ENCODE peak calls at places on chromosomes 5 and 9, in ten cellular contexts. One of them, this sample, is unnamed.

GRCh38 chr5:149445739-149446369 is 66.8 kb upstream of the IL17B start:
- DNase-seq in GM13976: no peak
- DNase-seq in nephron progenitor cell: no peak
- DNase-seq in mammary epithelial cell: peak; percentile 78
- DNase-seq in heart left ventricle: no peak
- DNase-seq in CD4-positive, alpha-beta T cell: no peak
- DNase-seq in dorsolateral prefrontal cortex: no peak
- DNase-seq in GM20000: no peak
- DNase-seq in neural crest cell: no peak
- DNase-seq in A549: peak; percentile 66
- DNase-seq in this sample: no peak

GRCh38 chr5:151886741-151887261 is 37.9 kb downstream of the GLRA1 start:
- DNase-seq in GM13976: no peak
- DNase-seq in nephron progenitor cell: no peak
- DNase-seq in mammary epithelial cell: no peak
- DNase-seq in heart left ventricle: no peak
- DNase-seq in CD4-positive, alpha-beta T cell: no peak
- DNase-seq in dorsolateral prefrontal cortex: no peak
- DNase-seq in GM20000: no peak
- DNase-seq in neural crest cell: no peak
- DNase-seq in A549: no peak
- DNase-seq in this sample: no peak

GRCh38 chr9:108060165-108060564 is 570.6 kb upstream of the KLF4 start:
- DNase-seq in GM13976: no peak
- DNase-seq in nephron progenitor cell: no peak
- DNase-seq in mammary epithelial cell: no peak
- DNase-seq in heart left ventricle: no peak
- DNase-seq in CD4-positive, alpha-beta T cell: no peak
- DNase-seq in dorsolateral prefrontal cortex: no peak
- DNase-seq in GM20000: no peak
- DNase-seq in neural crest cell: no peak
- DNase-seq in A549: no peak
- DNase-seq in this sample: no peak

GRCh38 chr5:6673031-6673430 is 39.8 kb downstream of the SRD5A1 start:
- DNase-seq in GM13976: no peak
- DNase-seq in nephron progenitor cell: no peak
- DNase-seq in mammary epithelial cell: no peak
- DNase-seq in heart left ventricle: no peak
- DNase-seq in CD4-positive, alpha-beta T cell: no peak
- DNase-seq in dorsolateral prefrontal cortex: no peak
- DNase-seq in GM20000: no peak
- DNase-seq in neural crest cell: no peak
- DNase-seq in A549: no peak
- DNase-seq in this sample: no peak

GRCh38 chr5:125465703-125466102 is 719.3 kb upstream of the ZNF608 start:
- DNase-seq in GM13976: no peak
- DNase-seq in nephron progenitor cell: no peak
- DNase-seq in mammary epithelial cell: no peak
- DNase-seq in heart left ventricle: no peak
- DNase-seq in CD4-positive, alpha-beta T cell: no peak
- DNase-seq in dorsolateral prefrontal cortex: no peak
- DNase-seq in GM20000: no peak
- DNase-seq in neural crest cell: no peak
- DNase-seq in A549: no peak
- DNase-seq in this sample: no peak

GRCh38 chr9:112751059-112751795 is 667 bp downstream of the SNX30 start:
- DNase-seq in GM13976: peak; percentile 68
- DNase-seq in nephron progenitor cell: peak; percentile 68
- DNase-seq in mammary epithelial cell: peak; percentile 72
- DNase-seq in heart left ventricle: peak; percentile 50
- DNase-seq in CD4-positive, alpha-beta T cell: peak; percentile 35
- DNase-seq in dorsolateral prefrontal cortex: peak; percentile 62
- DNase-seq in GM20000: peak; percentile 79
- DNase-seq in neural crest cell: peak; percentile 54
- DNase-seq in A549: peak; percentile 64
- DNase-seq in this sample: no peak

GRCh38 chr5:176416123-176416924 is at the start of gene CLTB:
- DNase-seq in GM13976: peak; percentile 96
- DNase-seq in nephron progenitor cell: peak; percentile 98
- DNase-seq in mammary epithelial cell: peak; percentile 82
- DNase-seq in heart left ventricle: peak; percentile 94
- DNase-seq in CD4-positive, alpha-beta T cell: peak; percentile 91
- DNase-seq in dorsolateral prefrontal cortex: peak; percentile 90
- DNase-seq in GM20000: peak; percentile 97
- DNase-seq in neural crest cell: peak; percentile 72
- DNase-seq in A549: peak; percentile 77
- DNase-seq in this sample: peak; percentile 44

GRCh38 chr5:164555809-164556208 is 1050.4 kb downstream of the MAT2B start:
- DNase-seq in GM13976: no peak
- DNase-seq in nephron progenitor cell: no peak
- DNase-seq in mammary epithelial cell: peak; percentile 28
- DNase-seq in heart left ventricle: no peak
- DNase-seq in CD4-positive, alpha-beta T cell: no peak
- DNase-seq in dorsolateral prefrontal cortex: no peak
- DNase-seq in GM20000: no peak
- DNase-seq in neural crest cell: no peak
- DNase-seq in A549: no peak
- DNase-seq in this sample: no peak

GRCh38 chr9:37332581-37332980 is 89.9 kb upstream of the GRHPR start:
- DNase-seq in GM13976: no peak
- DNase-seq in nephron progenitor cell: no peak
- DNase-seq in mammary epithelial cell: no peak
- DNase-seq in heart left ventricle: no peak
- DNase-seq in CD4-positive, alpha-beta T cell: no peak
- DNase-seq in dorsolateral prefrontal cortex: no peak
- DNase-seq in GM20000: no peak
- DNase-seq in neural crest cell: no peak
- DNase-seq in A549: no peak
- DNase-seq in this sample: no peak

GRCh38 chr9:37331871-37332270 is 90.6 kb upstream of the GRHPR start:
- DNase-seq in GM13976: no peak
- DNase-seq in nephron progenitor cell: no peak
- DNase-seq in mammary epithelial cell: no peak
- DNase-seq in heart left ventricle: no peak
- DNase-seq in CD4-positive, alpha-beta T cell: no peak
- DNase-seq in dorsolateral prefrontal cortex: no peak
- DNase-seq in GM20000: no peak
- DNase-seq in neural crest cell: no peak
- DNase-seq in A549: no peak
- DNase-seq in this sample: no peak

GRCh38 chr9:37336150-37336549 is 86.3 kb upstream of the GRHPR start:
- DNase-seq in GM13976: no peak
- DNase-seq in nephron progenitor cell: no peak
- DNase-seq in mammary epithelial cell: no peak
- DNase-seq in heart left ventricle: no peak
- DNase-seq in CD4-positive, alpha-beta T cell: no peak
- DNase-seq in dorsolateral prefrontal cortex: no peak
- DNase-seq in GM20000: no peak
- DNase-seq in neural crest cell: no peak
- DNase-seq in A549: no peak
- DNase-seq in this sample: no peak

GRCh38 chr9:37335238-37335637 is 87.3 kb upstream of the GRHPR start:
- DNase-seq in GM13976: no peak
- DNase-seq in nephron progenitor cell: no peak
- DNase-seq in mammary epithelial cell: no peak
- DNase-seq in heart left ventricle: no peak
- DNase-seq in CD4-positive, alpha-beta T cell: no peak
- DNase-seq in dorsolateral prefrontal cortex: no peak
- DNase-seq in GM20000: no peak
- DNase-seq in neural crest cell: no peak
- DNase-seq in A549: no peak
- DNase-seq in this sample: no peak

GRCh38 chr9:37333288-37333687 is 89.2 kb upstream of the GRHPR start:
- DNase-seq in GM13976: no peak
- DNase-seq in nephron progenitor cell: no peak
- DNase-seq in mammary epithelial cell: no peak
- DNase-seq in heart left ventricle: no peak
- DNase-seq in CD4-positive, alpha-beta T cell: no peak
- DNase-seq in dorsolateral prefrontal cortex: no peak
- DNase-seq in GM20000: no peak
- DNase-seq in neural crest cell: no peak
- DNase-seq in A549: no peak
- DNase-seq in this sample: no peak
- TF ChIP-seq CTCF in GM13976: no peak
- TF ChIP-seq CTCF in nephron progenitor cell: no peak
- TF ChIP-seq CTCF in mammary epithelial cell: no peak
- TF ChIP-seq CTCF in heart left ventricle: no peak
- TF ChIP-seq CTCF in CD4-positive, alpha-beta T cell: no peak
- TF ChIP-seq CTCF in dorsolateral prefrontal cortex: no peak
- TF ChIP-seq CTCF in GM20000: no peak
- TF ChIP-seq CTCF in neural crest cell: peak; percentile 37
- TF ChIP-seq CTCF in A549: no peak
- TF ChIP-seq CTCF in this sample: peak; percentile 11

GRCh38 chr9:109753308-109753707 is 26.7 kb upstream of the PALM2AKAP2 start:
- DNase-seq in GM13976: no peak
- DNase-seq in nephron progenitor cell: no peak
- DNase-seq in mammary epithelial cell: no peak
- DNase-seq in heart left ventricle: no peak
- DNase-seq in CD4-positive, alpha-beta T cell: no peak
- DNase-seq in dorsolateral prefrontal cortex: no peak
- DNase-seq in GM20000: no peak
- DNase-seq in neural crest cell: no peak
- DNase-seq in A549: no peak
- DNase-seq in this sample: no peak

GRCh38 chr9:109745335-109746283 is 34.4 kb upstream of the PALM2AKAP2 start:
- DNase-seq in GM13976: no peak
- DNase-seq in nephron progenitor cell: peak; percentile 20
- DNase-seq in mammary epithelial cell: peak; percentile 52
- DNase-seq in heart left ventricle: peak; percentile 74
- DNase-seq in CD4-positive, alpha-beta T cell: no peak
- DNase-seq in dorsolateral prefrontal cortex: no peak
- DNase-seq in GM20000: no peak
- DNase-seq in neural crest cell: no peak
- DNase-seq in A549: no peak
- DNase-seq in this sample: no peak

GRCh38 chr9:109755040-109755439 is 25.0 kb upstream of the PALM2AKAP2 start:
- DNase-seq in GM13976: no peak
- DNase-seq in nephron progenitor cell: no peak
- DNase-seq in mammary epithelial cell: peak; percentile 14
- DNase-seq in heart left ventricle: no peak
- DNase-seq in CD4-positive, alpha-beta T cell: no peak
- DNase-seq in dorsolateral prefrontal cortex: no peak
- DNase-seq in GM20000: no peak
- DNase-seq in neural crest cell: no peak
- DNase-seq in A549: no peak
- DNase-seq in this sample: no peak

GRCh38 chr9:109751253-109751652 is 28.7 kb upstream of the PALM2AKAP2 start:
- DNase-seq in GM13976: no peak
- DNase-seq in nephron progenitor cell: no peak
- DNase-seq in mammary epithelial cell: no peak
- DNase-seq in heart left ventricle: no peak
- DNase-seq in CD4-positive, alpha-beta T cell: no peak
- DNase-seq in dorsolateral prefrontal cortex: no peak
- DNase-seq in GM20000: no peak
- DNase-seq in neural crest cell: no peak
- DNase-seq in A549: no peak
- DNase-seq in this sample: no peak
- TF ChIP-seq CTCF in GM13976: no peak
- TF ChIP-seq CTCF in nephron progenitor cell: no peak
- TF ChIP-seq CTCF in mammary epithelial cell: no peak
- TF ChIP-seq CTCF in heart left ventricle: no peak
- TF ChIP-seq CTCF in CD4-positive, alpha-beta T cell: no peak
- TF ChIP-seq CTCF in dorsolateral prefrontal cortex: no peak
- TF ChIP-seq CTCF in GM20000: no peak
- TF ChIP-seq CTCF in neural crest cell: no peak
- TF ChIP-seq CTCF in A549: no peak
- TF ChIP-seq CTCF in this sample: no peak

GRCh38 chr9:88387733-88388202 is 476 bp upstream of the SPIN1 start:
- DNase-seq in GM13976: no peak
- DNase-seq in nephron progenitor cell: no peak
- DNase-seq in mammary epithelial cell: peak; percentile 78
- DNase-seq in heart left ventricle: peak; percentile 63
- DNase-seq in CD4-positive, alpha-beta T cell: peak; percentile 26
- DNase-seq in dorsolateral prefrontal cortex: peak; percentile 73
- DNase-seq in GM20000: no peak
- DNase-seq in neural crest cell: peak; percentile 17
- DNase-seq in A549: peak; percentile 43
- DNase-seq in this sample: no peak

GRCh38 chr9:88390371-88390990 is 2.2 kb downstream of the SPIN1 start:
- DNase-seq in GM13976: no peak
- DNase-seq in nephron progenitor cell: no peak
- DNase-seq in mammary epithelial cell: no peak
- DNase-seq in heart left ventricle: no peak
- DNase-seq in CD4-positive, alpha-beta T cell: no peak
- DNase-seq in dorsolateral prefrontal cortex: no peak
- DNase-seq in GM20000: no peak
- DNase-seq in neural crest cell: no peak
- DNase-seq in A549: no peak
- DNase-seq in this sample: no peak

GRCh38 chr9:88388886-88389617 is 808 bp downstream of the SPIN1 start:
- DNase-seq in GM13976: peak; percentile 76
- DNase-seq in nephron progenitor cell: peak; percentile 87
- DNase-seq in mammary epithelial cell: peak; percentile 71
- DNase-seq in heart left ventricle: peak; percentile 65
- DNase-seq in CD4-positive, alpha-beta T cell: peak; percentile 24
- DNase-seq in dorsolateral prefrontal cortex: peak; percentile 65
- DNase-seq in GM20000: peak; percentile 75
- DNase-seq in neural crest cell: peak; percentile 63
- DNase-seq in A549: peak; percentile 61
- DNase-seq in this sample: no peak

GRCh38 chr9:88387035-88387732 is 1.1 kb upstream of the SPIN1 start:
- DNase-seq in GM13976: peak; percentile 32
- DNase-seq in nephron progenitor cell: peak; percentile 42
- DNase-seq in mammary epithelial cell: peak; percentile 69
- DNase-seq in heart left ventricle: peak; percentile 37
- DNase-seq in CD4-positive, alpha-beta T cell: no peak
- DNase-seq in dorsolateral prefrontal cortex: peak; percentile 44
- DNase-seq in GM20000: peak; percentile 25
- DNase-seq in neural crest cell: peak; percentile 3
- DNase-seq in A549: peak; percentile 52
- DNase-seq in this sample: no peak

DNA sequence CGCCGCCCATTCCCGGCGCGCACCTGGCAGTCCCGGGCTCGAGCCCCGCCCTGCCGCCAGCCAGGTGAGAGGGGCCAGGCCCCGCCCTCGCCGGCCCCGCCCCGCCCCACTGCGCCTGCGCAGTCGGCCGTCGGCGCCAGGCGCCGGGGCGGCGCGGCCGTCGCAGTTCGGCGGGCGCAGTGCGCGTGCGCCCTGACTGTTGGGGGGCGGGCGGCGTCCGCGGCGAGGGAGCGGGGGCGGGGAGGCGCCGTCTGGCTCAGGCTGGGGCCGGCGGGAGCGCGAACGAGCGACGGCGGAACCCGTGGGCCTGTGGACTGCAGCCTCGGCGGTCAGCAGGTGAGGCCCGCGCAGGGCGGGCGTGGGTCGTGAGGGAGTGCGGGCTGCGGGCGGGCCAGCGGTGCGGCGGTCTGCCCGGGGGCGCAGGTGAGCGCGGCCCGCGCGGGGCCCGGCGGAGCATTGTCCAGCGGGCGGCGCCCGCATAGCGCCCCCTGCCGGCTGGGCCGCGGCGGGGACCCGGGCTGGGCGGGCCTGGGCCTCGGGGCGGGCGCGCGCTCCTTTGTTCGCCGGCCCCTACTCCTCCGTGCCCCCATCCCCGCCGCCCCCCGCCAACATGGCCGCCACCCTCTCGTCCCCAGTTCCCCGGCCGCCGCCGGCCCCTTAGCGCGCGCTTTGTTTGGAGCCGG is at the start of gene SPIN1:
- DNase-seq in GM13976: peak; percentile 97
- DNase-seq in nephron progenitor cell: peak; percentile 89
- DNase-seq in mammary epithelial cell: no peak
- DNase-seq in heart left ventricle: peak; percentile 84
- DNase-seq in CD4-positive, alpha-beta T cell: peak; percentile 84
- DNase-seq in dorsolateral prefrontal cortex: peak; percentile 80
- DNase-seq in GM20000: peak; percentile 99
- DNase-seq in neural crest cell: peak; percentile 72
- DNase-seq in A549: peak; percentile 77
- DNase-seq in this sample: no peak
- TF ChIP-seq CTCF in GM13976: peak; percentile 72
- TF ChIP-seq CTCF in nephron progenitor cell: no peak
- TF ChIP-seq CTCF in mammary epithelial cell: peak; percentile 35
- TF ChIP-seq CTCF in heart left ventricle: peak; percentile 63
- TF ChIP-seq CTCF in CD4-positive, alpha-beta T cell: no peak
- TF ChIP-seq CTCF in dorsolateral prefrontal cortex: no peak
- TF ChIP-seq CTCF in GM20000: peak; percentile 70
- TF ChIP-seq CTCF in neural crest cell: peak; percentile 67
- TF ChIP-seq CTCF in A549: peak; percentile 98
- TF ChIP-seq CTCF in this sample: peak; percentile 46

DNA sequence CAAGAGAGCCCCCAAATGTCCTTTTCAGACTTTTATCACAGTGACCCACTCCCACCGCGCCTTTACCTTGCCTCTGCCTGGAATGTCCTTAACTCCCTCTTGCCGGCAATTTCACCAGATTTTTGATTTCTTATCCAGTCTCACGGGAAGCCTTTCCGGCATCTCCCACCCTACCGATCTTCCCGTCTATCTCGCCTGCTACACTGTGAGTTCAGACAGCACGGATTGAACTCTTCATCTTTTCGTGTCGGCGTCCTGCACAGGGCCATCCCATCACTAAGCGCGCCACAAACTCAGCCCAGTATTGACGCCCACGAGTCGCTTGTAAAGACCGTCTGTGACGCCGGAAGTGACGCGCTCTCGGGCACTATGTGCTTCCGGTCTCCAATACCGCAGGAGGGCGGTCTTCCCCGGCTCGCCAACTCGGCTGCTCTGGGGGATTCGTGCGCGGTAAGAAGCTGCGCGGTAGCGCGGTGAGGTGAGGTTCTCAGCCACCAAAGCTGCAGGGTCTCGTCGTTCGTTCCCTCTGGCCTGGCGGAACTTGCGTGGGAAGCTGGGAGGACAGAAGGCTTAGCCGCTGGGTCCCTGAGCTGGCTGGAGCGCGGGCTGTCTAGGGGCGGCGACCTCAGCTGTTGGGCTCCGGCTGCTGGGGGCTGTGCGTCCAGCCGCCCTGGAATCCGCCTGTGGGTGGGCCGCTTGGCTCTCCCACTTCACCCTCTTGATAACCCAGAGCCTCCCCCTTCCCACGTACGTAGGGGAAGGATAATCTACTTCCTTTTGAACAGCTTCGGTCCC is at the start of gene ZCCHC9:
- DNase-seq in GM13976: peak; percentile 91
- DNase-seq in nephron progenitor cell: peak; percentile 91
- DNase-seq in mammary epithelial cell: peak; percentile 89
- DNase-seq in heart left ventricle: peak; percentile 95
- DNase-seq in CD4-positive, alpha-beta T cell: peak; percentile 90
- DNase-seq in dorsolateral prefrontal cortex: peak; percentile 94
- DNase-seq in GM20000: peak; percentile 87
- DNase-seq in neural crest cell: peak; percentile 81
- DNase-seq in A549: peak; percentile 73
- DNase-seq in this sample: peak; percentile 82
- TF ChIP-seq CTCF in GM13976: no peak
- TF ChIP-seq CTCF in nephron progenitor cell: no peak
- TF ChIP-seq CTCF in mammary epithelial cell: peak; percentile 35
- TF ChIP-seq CTCF in heart left ventricle: peak; percentile 51
- TF ChIP-seq CTCF in CD4-positive, alpha-beta T cell: no peak
- TF ChIP-seq CTCF in dorsolateral prefrontal cortex: peak; percentile 62
- TF ChIP-seq CTCF in GM20000: no peak
- TF ChIP-seq CTCF in neural crest cell: peak; percentile 41
- TF ChIP-seq CTCF in A549: no peak
- TF ChIP-seq CTCF in this sample: no peak